ENCODE peak calls at places on chromosomes 16 and 17, in four cellular contexts. One of them, this sample, is unnamed.

GRCh38 chr17:54347495-54347894 is 524.8 kb downstream of the KIF2B start:
- DNase-seq in left colon: no peak
- DNase-seq in mesothelial cell of epicardium: no peak
- DNase-seq in NCI-H2081: no peak
- DNase-seq in this sample: no peak

GRCh38 chr16:9099131-9099625 is 7.7 kb downstream of the HAPSTR1 start:
- DNase-seq in left colon: no peak
- DNase-seq in mesothelial cell of epicardium: no peak
- DNase-seq in NCI-H2081: no peak
- DNase-seq in this sample: no peak

GRCh38 chr17:72840019-72840418 is 252.5 kb downstream of the SLC39A11 start:
- DNase-seq in left colon: no peak
- DNase-seq in mesothelial cell of epicardium: no peak
- DNase-seq in NCI-H2081: no peak
- DNase-seq in this sample: no peak

GRCh38 chr16:85447657-85448313 is 165.3 kb upstream of the GSE1 start:
- DNase-seq in left colon: no peak
- DNase-seq in mesothelial cell of epicardium: no peak
- DNase-seq in NCI-H2081: no peak
- DNase-seq in this sample: no peak

GRCh38 chr16:85443531-85443930 is 169.6 kb upstream of the GSE1 start:
- DNase-seq in left colon: no peak
- DNase-seq in mesothelial cell of epicardium: no peak
- DNase-seq in NCI-H2081: no peak
- DNase-seq in this sample: no peak

GRCh38 chr17:38453951-38454421 is 25.7 kb downstream of the ARHGAP23 start:
- DNase-seq in left colon: no peak
- DNase-seq in mesothelial cell of epicardium: no peak
- DNase-seq in NCI-H2081: no peak
- DNase-seq in this sample: no peak

GRCh38 chr17:4266550-4266949 is 2.8 kb upstream of the ANKFY1 start:
- DNase-seq in left colon: no peak
- DNase-seq in mesothelial cell of epicardium: no peak
- DNase-seq in NCI-H2081: no peak
- DNase-seq in this sample: no peak

GRCh38 chr17:3532859-3533142 is 24.8 kb downstream of the TRPV3 start:
- DNase-seq in left colon: no peak
- DNase-seq in mesothelial cell of epicardium: no peak
- DNase-seq in NCI-H2081: no peak
- DNase-seq in this sample: no peak